ENCODE peak calls at places on chromosomes 7 and 10, in ten cellular contexts. C is stimulated activated CD4-positive, alpha-beta T cell treated with anti-CD3 and anti-CD28 coated beads, Interleukin-15, amount 100 ng/mL, for 24 hours; I is heart right ventricle; Y is fibroblast of mammary gland; U is NCI-H1417 treated with DMSO at 0.1 percent for 48 hours; L is activated T-helper 1 cell treated with Interleukin-2 at 50 U/mL for 16 hours; R is activated naive CD4-positive, alpha-beta T cell treated with anti-CD3 and anti-CD28 coated beads, Interleukin-2, amount 10 ng/mL, durations not matched to agents 7 days and 5 days; H is posterior cingulate gyrus; M is AG04450; Z is NCI-H1105. T is an unnamed sample.

GRCh38 chr7:47950714-47951113 is 2.4 kb upstream of the PKD1L1 start:
- DNase-seq in C (no peak), H (no peak), Z (no peak), Y (no peak), L (no peak), U (no peak), I (peak), M (no peak), R (no peak), T (no peak)

GRCh38 chr7:83475403-83475802 is 173.5 kb downstream of the SEMA3E start:
- DNase-seq in M (no peak), I (no peak), Z (no peak), U (no peak), R (no peak), L (no peak), C (no peak), Y (peak), H (no peak), T (no peak)

GRCh38 chr10:21525367-21526183 is at the start of gene SKIDA1:
- DNase-seq in I (peak), H (peak), R (peak), C (peak), Z (peak), M (no peak), L (peak), U (peak), Y (peak), T (peak)

GRCh38 chr7:113071465-113071864 is 15.2 kb downstream of the GPR85 start:
- DNase-seq in M (no peak), H (no peak), U (no peak), Y (peak), L (no peak), Z (no peak), I (no peak), R (no peak), C (no peak), T (no peak)

GRCh38 chr10:100828744-100829102 is 83.3 kb downstream of the PAX2 start:
- DNase-seq in Z (no peak), R (peak), H (no peak), Y (no peak), L (no peak), U (no peak), C (peak), M (no peak), I (no peak), T (no peak)

GRCh38 chr10:15320522-15321203 is 50.4 kb downstream of the FAM171A1 start:
- DNase-seq in R (no peak), H (no peak), I (no peak), C (no peak), Y (no peak), L (no peak), Z (no peak), M (no peak), U (no peak), T (no peak)

GRCh38 chr10:102135956-102136526 is 3.2 kb downstream of the PPRC1 start:
- DNase-seq in H (no peak), M (no peak), Z (no peak), R (no peak), U (peak), I (no peak), C (no peak), Y (no peak), L (no peak), T (peak)

GRCh38 chr10:61754553-61755540 is 92.1 kb downstream of the CABCOCO1 start:
- DNase-seq in I (no peak), M (no peak), L (no peak), R (no peak), Y (no peak), Z (peak), H (no peak), C (no peak), U (no peak), T (no peak)

GRCh38 chr10:131920151-131920550 is 19.3 kb downstream of the PPP2R2D start:
- DNase-seq in C (peak), H (no peak), I (no peak), Z (no peak), L (no peak), M (no peak), Y (no peak), R (no peak), U (no peak), T (no peak)

T was measured in NCI-H2081.